ENCODE peak calls at places on chromosome 1, in eight cellular contexts. One of them, this sample, is unnamed.

GRCh38 chr1:167820684-167821355 is 93.1 kb downstream of the ADCY10 start:
- DNase-seq in OCI-M1: no peak
- DNase-seq in AML-193: no peak
- DNase-seq in AG09319: no peak
- DNase-seq in iris pigment epithelial cell: no peak
- DNase-seq in NCI-H345: no peak
- DNase-seq in CD4-positive, alpha-beta T cell: no peak
- DNase-seq in psoas muscle: no peak
- DNase-seq in this sample: peak; percentile 18

GRCh38 chr1:188269956-188270355 is 1441.2 kb downstream of the PLA2G4A start:
- DNase-seq in OCI-M1: no peak
- DNase-seq in AML-193: no peak
- DNase-seq in AG09319: no peak
- DNase-seq in iris pigment epithelial cell: no peak
- DNase-seq in NCI-H345: no peak
- DNase-seq in CD4-positive, alpha-beta T cell: no peak
- DNase-seq in psoas muscle: no peak
- DNase-seq in this sample: no peak

GRCh38 chr1:18297896-18298648 is 182.7 kb upstream of the KLHDC7A start:
- DNase-seq in OCI-M1: no peak
- DNase-seq in AML-193: no peak
- DNase-seq in AG09319: no peak
- DNase-seq in iris pigment epithelial cell: no peak
- DNase-seq in NCI-H345: no peak
- DNase-seq in CD4-positive, alpha-beta T cell: no peak
- DNase-seq in psoas muscle: no peak
- DNase-seq in this sample: no peak

GRCh38 chr1:41618066-41618825 is 133.8 kb upstream of the EDN2 start:
- DNase-seq in OCI-M1: no peak
- DNase-seq in AML-193: peak; percentile 49
- DNase-seq in AG09319: no peak
- DNase-seq in iris pigment epithelial cell: peak; percentile 79
- DNase-seq in NCI-H345: no peak
- DNase-seq in CD4-positive, alpha-beta T cell: no peak
- DNase-seq in psoas muscle: peak; percentile 78
- DNase-seq in this sample: no peak

GRCh38 chr1:1680912-1681273 is 11.7 kb downstream of the SLC35E2B start:
- DNase-seq in OCI-M1: no peak
- DNase-seq in AML-193: no peak
- DNase-seq in AG09319: no peak
- DNase-seq in iris pigment epithelial cell: peak; percentile 23
- DNase-seq in NCI-H345: no peak
- DNase-seq in CD4-positive, alpha-beta T cell: no peak
- DNase-seq in psoas muscle: no peak
- DNase-seq in this sample: no peak

GRCh38 chr1:170664283-170664827 is 424 bp downstream of the PRRX1 start:
- DNase-seq in OCI-M1: no peak
- DNase-seq in AML-193: no peak
- DNase-seq in AG09319: no peak
- DNase-seq in iris pigment epithelial cell: no peak
- DNase-seq in NCI-H345: no peak
- DNase-seq in CD4-positive, alpha-beta T cell: no peak
- DNase-seq in psoas muscle: peak; percentile 49
- DNase-seq in this sample: no peak

GRCh38 chr1:56168176-56168575 is 411.2 kb downstream of the PLPP3 start:
- DNase-seq in OCI-M1: no peak
- DNase-seq in AML-193: no peak
- DNase-seq in AG09319: no peak
- DNase-seq in iris pigment epithelial cell: no peak
- DNase-seq in NCI-H345: no peak
- DNase-seq in CD4-positive, alpha-beta T cell: no peak
- DNase-seq in psoas muscle: no peak
- DNase-seq in this sample: no peak

GRCh38 chr1:221439008-221439733 is 302.7 kb downstream of the DUSP10 start:
- DNase-seq in OCI-M1: no peak
- DNase-seq in AML-193: no peak
- DNase-seq in AG09319: no peak
- DNase-seq in iris pigment epithelial cell: peak; percentile 96
- DNase-seq in NCI-H345: no peak
- DNase-seq in CD4-positive, alpha-beta T cell: peak; percentile 43
- DNase-seq in psoas muscle: no peak
- DNase-seq in this sample: no peak

GRCh38 chr1:61241411-61241838 is 159.1 kb downstream of the NFIA start:
- DNase-seq in OCI-M1: no peak
- DNase-seq in AML-193: peak; percentile 34
- DNase-seq in AG09319: no peak
- DNase-seq in iris pigment epithelial cell: no peak
- DNase-seq in NCI-H345: no peak
- DNase-seq in CD4-positive, alpha-beta T cell: no peak
- DNase-seq in psoas muscle: peak; percentile 86
- DNase-seq in this sample: no peak

GRCh38 chr1:119767486-119767885 is 1.2 kb downstream of the HMGCS2 start:
- DNase-seq in OCI-M1: no peak
- DNase-seq in AML-193: no peak
- DNase-seq in AG09319: no peak
- DNase-seq in iris pigment epithelial cell: no peak
- DNase-seq in NCI-H345: peak; percentile 39
- DNase-seq in CD4-positive, alpha-beta T cell: no peak
- DNase-seq in psoas muscle: no peak
- DNase-seq in this sample: no peak

GRCh38 chr1:53395671-53396215 is 63.5 kb upstream of the DMRTB1 start:
- DNase-seq in OCI-M1: no peak
- DNase-seq in AML-193: no peak
- DNase-seq in AG09319: no peak
- DNase-seq in iris pigment epithelial cell: no peak
- DNase-seq in NCI-H345: peak; percentile 31
- DNase-seq in CD4-positive, alpha-beta T cell: no peak
- DNase-seq in psoas muscle: no peak
- DNase-seq in this sample: no peak

GRCh38 chr1:7069888-7070287 is 284.6 kb downstream of the CAMTA1 start:
- DNase-seq in OCI-M1: no peak
- DNase-seq in AML-193: no peak
- DNase-seq in AG09319: no peak
- DNase-seq in iris pigment epithelial cell: peak; percentile 11
- DNase-seq in NCI-H345: no peak
- DNase-seq in CD4-positive, alpha-beta T cell: no peak
- DNase-seq in psoas muscle: no peak
- DNase-seq in this sample: no peak

GRCh38 chr1:87799451-87799850 is 470.8 kb downstream of the LMO4 start:
- DNase-seq in OCI-M1: no peak
- DNase-seq in AML-193: no peak
- DNase-seq in AG09319: no peak
- DNase-seq in iris pigment epithelial cell: peak; percentile 65
- DNase-seq in NCI-H345: no peak
- DNase-seq in CD4-positive, alpha-beta T cell: no peak
- DNase-seq in psoas muscle: no peak
- DNase-seq in this sample: no peak

GRCh38 chr1:110533230-110533629 is 14.3 kb upstream of the KCNA10 start:
- DNase-seq in OCI-M1: no peak
- DNase-seq in AML-193: no peak
- DNase-seq in AG09319: no peak
- DNase-seq in iris pigment epithelial cell: no peak
- DNase-seq in NCI-H345: peak; percentile 63
- DNase-seq in CD4-positive, alpha-beta T cell: no peak
- DNase-seq in psoas muscle: no peak
- DNase-seq in this sample: no peak

GRCh38 chr1:145991799-145992412 is 4.5 kb downstream of the TXNIP start:
- DNase-seq in OCI-M1: peak; percentile 90
- DNase-seq in AML-193: no peak
- DNase-seq in AG09319: no peak
- DNase-seq in iris pigment epithelial cell: no peak
- DNase-seq in NCI-H345: peak; percentile 55
- DNase-seq in CD4-positive, alpha-beta T cell: no peak
- DNase-seq in psoas muscle: peak; percentile 36
- DNase-seq in this sample: no peak

GRCh38 chr1:67261646-67262045 is 46.0 kb upstream of the IL12RB2 start:
- DNase-seq in OCI-M1: no peak
- DNase-seq in AML-193: no peak
- DNase-seq in AG09319: no peak
- DNase-seq in iris pigment epithelial cell: no peak
- DNase-seq in NCI-H345: no peak
- DNase-seq in CD4-positive, alpha-beta T cell: peak; percentile 36
- DNase-seq in psoas muscle: no peak
- DNase-seq in this sample: no peak

GRCh38 chr1:17377325-17377953 is 5.4 kb downstream of the PADI6 start:
- DNase-seq in OCI-M1: no peak
- DNase-seq in AML-193: no peak
- DNase-seq in AG09319: no peak
- DNase-seq in iris pigment epithelial cell: no peak
- DNase-seq in NCI-H345: peak; percentile 96
- DNase-seq in CD4-positive, alpha-beta T cell: no peak
- DNase-seq in psoas muscle: no peak
- DNase-seq in this sample: no peak

GRCh38 chr1:206131037-206131436 is 13.8 kb upstream of the AVPR1B start:
- DNase-seq in OCI-M1: no peak
- DNase-seq in AML-193: no peak
- DNase-seq in AG09319: no peak
- DNase-seq in iris pigment epithelial cell: no peak
- DNase-seq in NCI-H345: no peak
- DNase-seq in CD4-positive, alpha-beta T cell: no peak
- DNase-seq in psoas muscle: no peak
- DNase-seq in this sample: no peak

GRCh38 chr1:220372451-220372850 is 100.2 kb upstream of the RAB3GAP2 start:
- DNase-seq in OCI-M1: no peak
- DNase-seq in AML-193: no peak
- DNase-seq in AG09319: no peak
- DNase-seq in iris pigment epithelial cell: no peak
- DNase-seq in NCI-H345: no peak
- DNase-seq in CD4-positive, alpha-beta T cell: no peak
- DNase-seq in psoas muscle: no peak
- DNase-seq in this sample: no peak

GRCh38 chr1:95033843-95034242 is 38.9 kb downstream of the ALG14 start:
- DNase-seq in OCI-M1: no peak
- DNase-seq in AML-193: no peak
- DNase-seq in AG09319: no peak
- DNase-seq in iris pigment epithelial cell: peak; percentile 59
- DNase-seq in NCI-H345: no peak
- DNase-seq in CD4-positive, alpha-beta T cell: no peak
- DNase-seq in psoas muscle: no peak
- DNase-seq in this sample: no peak

GRCh38 chr1:107547363-107548155 is 406.7 kb downstream of the NTNG1 start:
- DNase-seq in OCI-M1: no peak
- DNase-seq in AML-193: no peak
- DNase-seq in AG09319: no peak
- DNase-seq in iris pigment epithelial cell: no peak
- DNase-seq in NCI-H345: no peak
- DNase-seq in CD4-positive, alpha-beta T cell: no peak
- DNase-seq in psoas muscle: no peak
- DNase-seq in this sample: no peak

GRCh38 chr1:226971765-226972164 is 31.7 kb downstream of the COQ8A start:
- DNase-seq in OCI-M1: no peak
- DNase-seq in AML-193: no peak
- DNase-seq in AG09319: no peak
- DNase-seq in iris pigment epithelial cell: no peak
- DNase-seq in NCI-H345: no peak
- DNase-seq in CD4-positive, alpha-beta T cell: no peak
- DNase-seq in psoas muscle: no peak
- DNase-seq in this sample: no peak

GRCh38 chr1:158035976-158036583 is 42.6 kb downstream of the KIRREL1 start:
- DNase-seq in OCI-M1: peak; percentile 61
- DNase-seq in AML-193: peak; percentile 22
- DNase-seq in AG09319: peak; percentile 36
- DNase-seq in iris pigment epithelial cell: peak; percentile 57
- DNase-seq in NCI-H345: no peak
- DNase-seq in CD4-positive, alpha-beta T cell: no peak
- DNase-seq in psoas muscle: no peak
- DNase-seq in this sample: peak; percentile 36

GRCh38 chr1:62437273-62437945 is 560 bp downstream of the USP1 start:
- DNase-seq in OCI-M1: peak; percentile 52
- DNase-seq in AML-193: peak; percentile 18
- DNase-seq in AG09319: no peak
- DNase-seq in iris pigment epithelial cell: peak; percentile 31
- DNase-seq in NCI-H345: peak; percentile 46
- DNase-seq in CD4-positive, alpha-beta T cell: peak; percentile 54
- DNase-seq in psoas muscle: peak; percentile 51
- DNase-seq in this sample: peak; percentile 80

GRCh38 chr1:11521605-11522399 is 42.8 kb downstream of the DISP3 start:
- DNase-seq in OCI-M1: no peak
- DNase-seq in AML-193: no peak
- DNase-seq in AG09319: no peak
- DNase-seq in iris pigment epithelial cell: no peak
- DNase-seq in NCI-H345: no peak
- DNase-seq in CD4-positive, alpha-beta T cell: peak; percentile 7
- DNase-seq in psoas muscle: no peak
- DNase-seq in this sample: no peak

GRCh38 chr1:64745181-64745985 is 508 bp downstream of the RAVER2 start:
- DNase-seq in OCI-M1: peak; percentile 68
- DNase-seq in AML-193: peak; percentile 33
- DNase-seq in AG09319: no peak
- DNase-seq in iris pigment epithelial cell: peak; percentile 65
- DNase-seq in NCI-H345: peak; percentile 55
- DNase-seq in CD4-positive, alpha-beta T cell: peak; percentile 34
- DNase-seq in psoas muscle: peak; percentile 14
- DNase-seq in this sample: peak; percentile 59

This sample was measured in erythroblast.